ENCODE peak calls at places on chromosome 16, in six cellular contexts. L is A549, E is AG04450, V is left cardiac atrium, C is NCI-H460, W is fibroblast of gingiva. K is an unnamed sample.

GRCh38 chr16:77840093-77840492 is 51.7 kb downstream of the VAT1L start:
- DNase-seq in E (no peak), W (no peak), C (no peak), V (no peak), L (no peak), K (no peak)

GRCh38 chr16:278863-279366 is 1.5 kb upstream of the ARHGDIG start:
- DNase-seq in V (no peak), W (no peak), L (no peak), E (no peak), C (no peak), K (peak)

GRCh38 chr16:8950580-8951077 is 13.1 kb downstream of the USP7 start:
- DNase-seq in C (no peak), W (peak), E (no peak), V (no peak), L (no peak), K (no peak)

GRCh38 chr16:82317411-82318168 is 147.6 kb upstream of the MPHOSPH6 start:
- DNase-seq in E (no peak), C (no peak), V (no peak), W (no peak), L (no peak), K (no peak)

GRCh38 chr16:65068151-65068740 is 53.6 kb downstream of the CDH11 start:
- DNase-seq in V (no peak), W (peak), C (peak), L (no peak), E (no peak), K (no peak)

GRCh38 chr16:2208308-2208707 is 2.4 kb downstream of the BRICD5 start:
- DNase-seq in L (no peak), E (no peak), V (no peak), C (no peak), W (no peak), K (no peak)

GRCh38 chr16:4385066-4385788 is 13.6 kb downstream of the VASN start:
- DNase-seq in L (no peak), V (peak), E (no peak), W (peak), C (no peak), K (no peak)

GRCh38 chr16:83109736-83110135 is 483.0 kb downstream of the CDH13 start:
- DNase-seq in V (no peak), C (no peak), W (peak), E (no peak), L (no peak), K (no peak)

GRCh38 chr16:12544477-12545291 is 259.0 kb downstream of the CPPED1 start:
- DNase-seq in L (no peak), E (no peak), W (no peak), V (no peak), C (no peak), K (no peak)

GRCh38 chr16:85902366-85903155 is 3.6 kb downstream of the IRF8 start:
- DNase-seq in E (no peak), C (no peak), V (no peak), L (no peak), W (no peak), K (peak)

GRCh38 chr16:67719778-67720144 is 645 bp upstream of the GFOD2 start:
- DNase-seq in E (peak), W (peak), L (peak), V (peak), C (peak), K (no peak)

GRCh38 chr16:1363501-1364041 is 11.8 kb downstream of the GNPTG start:
- DNase-seq in W (peak), C (peak), L (peak), E (no peak), V (peak), K (peak)

GRCh38 chr16:10080031-10080772 is 102.0 kb downstream of the GRIN2A start:
- DNase-seq in E (no peak), V (peak), L (no peak), W (peak), C (no peak), K (no peak)

GRCh38 chr16:27486344-27486743 is 63.4 kb downstream of the GTF3C1 start:
- DNase-seq in L (no peak), V (no peak), E (no peak), W (no peak), C (no peak), K (no peak)

GRCh38 chr16:88782454-88783390 is 2.3 kb downstream of the PIEZO1 start:
- DNase-seq in C (no peak), V (peak), W (peak), L (no peak), E (no peak), K (peak)

GRCh38 chr16:72324578-72324977 is 152.6 kb upstream of the PMFBP1 start:
- DNase-seq in V (no peak), L (no peak), C (no peak), E (no peak), W (no peak), K (no peak)

GRCh38 chr16:29729116-29729521 is 16.7 kb downstream of the C16orf54 start:
- DNase-seq in V (no peak), E (peak), L (peak), C (peak), W (peak), K (no peak)

K was measured in T-helper 1 cell.